ENCODE peak calls at places on chromosomes 4 and X, in seven cellular contexts. V is heart left ventricle; K is GM06990; A is ovary; L is neural progenitor cell; F is thoracic aorta; I is naive thymus-derived CD4-positive, alpha-beta T cell. D is an unnamed sample.
A peak's percentile ranks its signal among the peaks of the same experiment; 100 is the strongest.

GRCh38 chr4:113050361-113050760 is 908 bp downstream of the ANK2 start:
- DNase-seq in K (no peak), L (no peak), V (no peak), A (no peak), I (no peak), F (no peak), D (no peak)

GRCh38 chr4:74543247-74543670 is 98.3 kb downstream of the AREG start:
- DNase-seq in V (no peak), K (peak; percentile 25), F (no peak), A (no peak), I (no peak), L (no peak), D (no peak)

GRCh38 chr4:53346920-53347852 is 18.7 kb downstream of the SCFD2 start:
- DNase-seq in F (no peak), K (no peak), I (no peak), V (peak; percentile 25), A (no peak), L (no peak), D (no peak)

GRCh38 chr4:78169728-78170127 is 112.6 kb downstream of the FRAS1 start:
- DNase-seq in F (no peak), A (no peak), V (no peak), L (no peak), K (no peak), I (no peak), D (no peak)

GRCh38 chr4:21790437-21791029 is 158.0 kb downstream of the KCNIP4 start:
- DNase-seq in K (no peak), L (peak; percentile 10), V (no peak), A (no peak), F (no peak), I (no peak), D (no peak)

GRCh38 chr4:138522366-138522765 is 280.2 kb upstream of the SLC7A11 start:
- DNase-seq in K (no peak), V (no peak), A (no peak), L (peak; percentile 41), F (no peak), I (no peak), D (peak; percentile 53)

GRCh38 chr4:39976141-39976944 is 1.4 kb downstream of the PDS5A start:
- DNase-seq in V (peak; percentile 78), I (peak; percentile 45), K (peak; percentile 76), L (peak; percentile 91), F (peak; percentile 24), A (peak; percentile 76), D (peak; percentile 92)

GRCh38 chr4:86261634-86262033 is 98.2 kb downstream of the MAPK10 start:
- DNase-seq in K (no peak), F (no peak), I (no peak), A (no peak), V (no peak), L (no peak), D (no peak)

GRCh38 chr4:133802741-133803140 is 398.8 kb downstream of the PABPC4L start:
- DNase-seq in I (no peak), L (no peak), V (no peak), K (no peak), A (no peak), F (no peak), D (no peak)

GRCh38 chr4:169275180-169275579 is 4.4 kb upstream of the SH3RF1 start:
- DNase-seq in L (no peak), V (no peak), F (no peak), A (no peak), I (no peak), K (no peak), D (no peak)

GRCh38 chrX:1164322-1165288 is 47.8 kb downstream of the CRLF2 start:
- DNase-seq in F (no peak), K (peak; percentile 39), L (peak; percentile 54), V (no peak), A (no peak), I (no peak), D (peak; percentile 58)

GRCh38 chr4:7985891-7986441 is 46.3 kb upstream of the AFAP1 start:
- DNase-seq in F (no peak), K (no peak), V (no peak), A (no peak), L (no peak), I (no peak), D (no peak)

GRCh38 chr4:174749091-174749490 is 80.0 kb downstream of the GLRA3 start:
- DNase-seq in V (no peak), K (no peak), F (no peak), L (no peak), I (no peak), A (no peak), D (no peak)

GRCh38 chr4:38869511-38869910 is 1.9 kb downstream of the FAM114A1 start:
- DNase-seq in K (no peak), A (no peak), V (no peak), F (no peak), L (no peak), I (no peak), D (no peak)

GRCh38 chr4:145735330-145735638 is 55.3 kb downstream of the C4orf51 start:
- DNase-seq in K (no peak), F (no peak), L (no peak), I (no peak), V (no peak), A (no peak), D (no peak)

GRCh38 chr4:3871881-3872833 is 106.0 kb downstream of the ADRA2C start:
- DNase-seq in F (no peak), I (no peak), A (no peak), V (no peak), K (no peak), L (no peak), D (peak; percentile 74)

GRCh38 chrX:110678591-110678990 is 117.0 kb downstream of the CHRDL1 start:
- DNase-seq in F (no peak), V (no peak), K (no peak), L (peak; percentile 33), A (no peak), I (no peak), D (peak; percentile 50)
- H3K27me3 ChIP-seq in F (no peaks in the 10 kb centered on the region), V (peaks cover 25% of the 10 kb centered on the region), K (no peaks in the 10 kb centered on the region), L (no peaks in the 10 kb centered on the region), A (no peaks in the 10 kb centered on the region), I (no peaks in the 10 kb centered on the region), D (no peaks in the 10 kb centered on the region)

GRCh38 chr4:1049591-1049905 is 38.1 kb downstream of the FGFRL1 start:
- DNase-seq in V (peak; percentile 17), A (peak; percentile 41), K (no peak), L (peak; percentile 5), F (no peak), I (no peak), D (no peak)
- H3K27me3 ChIP-seq in V (peaks cover 22% of the 10 kb centered on the region), A (no peaks in the 10 kb centered on the region), K (no peaks in the 10 kb centered on the region), L (peaks cover 95% of the 10 kb centered on the region), F (no peaks in the 10 kb centered on the region), I (no peaks in the 10 kb centered on the region), D (peaks cover 96% of the 10 kb centered on the region)

GRCh38 chrX:42604302-42604701 is 173.7 kb downstream of the PPP1R2C start:
- DNase-seq in K (no peak), F (no peak), V (no peak), L (no peak), I (no peak), A (no peak), D (no peak)

GRCh38 chrX:42606591-42606990 is 171.4 kb downstream of the PPP1R2C start:
- DNase-seq in I (no peak), K (no peak), V (no peak), L (peak; percentile 79), A (no peak), F (no peak), D (peak; percentile 44)

GRCh38 chrX:42602136-42602535 is 175.8 kb downstream of the PPP1R2C start:
- DNase-seq in F (no peak), V (no peak), L (no peak), A (no peak), K (no peak), I (no peak), D (no peak)

GRCh38 chrX:42602566-42602965 is 175.4 kb downstream of the PPP1R2C start:
- DNase-seq in A (no peak), K (no peak), I (no peak), L (no peak), F (no peak), V (no peak), D (no peak)

GRCh38 chrX:42603016-42603415 is 174.9 kb downstream of the PPP1R2C start:
- DNase-seq in V (no peak), I (no peak), F (no peak), A (no peak), K (no peak), L (no peak), D (no peak)
- H3K27me3 ChIP-seq in V (peaks cover 4% of the 10 kb centered on the region), I (no peaks in the 10 kb centered on the region), F (no peaks in the 10 kb centered on the region), A (no peaks in the 10 kb centered on the region), K (no peaks in the 10 kb centered on the region), L (no peaks in the 10 kb centered on the region), D (no peaks in the 10 kb centered on the region)

GRCh38 chr4:102533348-102533747 is 32.2 kb downstream of the NFKB1 start:
- DNase-seq in A (no peak), F (no peak), L (no peak), K (no peak), V (no peak), I (no peak), D (no peak)

GRCh38 chr4:102531441-102531840 is 30.3 kb downstream of the NFKB1 start:
- DNase-seq in I (no peak), K (no peak), A (no peak), L (no peak), F (no peak), V (no peak), D (no peak)

GRCh38 chr4:102533916-102534315 is 32.8 kb downstream of the NFKB1 start:
- DNase-seq in V (no peak), K (no peak), A (no peak), I (no peak), F (no peak), L (no peak), D (no peak)

GRCh38 chr4:102529977-102530376 is 28.8 kb downstream of the NFKB1 start:
- DNase-seq in A (no peak), L (no peak), K (no peak), F (no peak), V (no peak), I (no peak), D (no peak)

GRCh38 chr4:102530986-102531385 is 29.8 kb downstream of the NFKB1 start:
- DNase-seq in K (no peak), F (no peak), I (no peak), A (no peak), L (no peak), V (no peak), D (no peak)
- H3K27me3 ChIP-seq in K (no peaks in the 10 kb centered on the region), F (no peaks in the 10 kb centered on the region), I (no peaks in the 10 kb centered on the region), A (no peaks in the 10 kb centered on the region), L (no peaks in the 10 kb centered on the region), V (no peaks in the 10 kb centered on the region), D (no peaks in the 10 kb centered on the region)

DNA sequence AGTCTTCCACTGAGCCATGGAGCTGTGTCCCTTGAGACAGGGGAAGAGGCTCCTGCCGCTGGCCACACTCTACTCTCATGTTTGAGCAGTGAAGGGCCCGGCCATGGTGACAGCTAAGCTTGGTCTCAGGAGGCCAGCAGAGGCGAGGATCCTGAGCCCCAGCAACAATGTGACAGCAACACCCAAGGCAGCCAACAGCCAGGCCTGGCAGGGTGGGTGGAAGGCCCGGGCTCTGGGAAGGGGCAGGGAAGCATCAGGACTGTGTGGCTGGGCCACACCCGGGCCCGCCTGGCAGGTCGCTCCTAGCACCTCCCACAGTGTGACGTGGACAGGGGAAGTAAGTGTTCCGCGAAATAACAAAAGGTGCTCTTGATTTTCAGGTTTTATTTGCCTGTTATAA is 24.8 kb downstream of the L1CAM start:
- DNase-seq in A (no peak), I (no peak), V (no peak), F (no peak), K (no peak), L (no peak), D (no peak)
- H3K27me3 ChIP-seq in A (no peaks in the 10 kb centered on the region), I (no peaks in the 10 kb centered on the region), V (peaks cover 45% of the 10 kb centered on the region), F (no peaks in the 10 kb centered on the region), K (peaks cover 2% of the 10 kb centered on the region), L (peaks cover 7% of the 10 kb centered on the region), D (no peaks in the 10 kb centered on the region)

D was measured in endodermal cell.